ENCODE peak calls at places on chromosomes 13 and 19, in six cellular contexts. E is K562, C is GM12878, M is NB4, G is endothelial cell of umbilical vein, I is HepG2. Q is an unnamed sample.

GRCh38 chr13:93296584-93296983 is 70.0 kb downstream of the GPC6 start:
- DNase-seq in E (no peak), C (no peak), M (no peak), G (no peak), I (no peak), Q (no peak)

GRCh38 chr13:42574435-42575311 is 721 bp downstream of the TNFSF11 start:
- DNase-seq in E (no peak), C (no peak), M (no peak), G (no peak), I (no peak), Q (no peak)

GRCh38 chr19:35117017-35117570 is 1.5 kb downstream of the FXYD3 start:
- DNase-seq in E (no peak), C (no peak), M (no peak), G (no peak), I (no peak), Q (no peak)

GRCh38 chr19:42412661-42413076 is 14.5 kb downstream of the LIPE start:
- DNase-seq in E (no peak), C (no peak), M (no peak), G (no peak), I (no peak), Q (no peak)

GRCh38 chr13:97535619-97536018 is 101.7 kb downstream of the RAP2A start:
- DNase-seq in E (no peak), C (no peak), M (no peak), G (no peak), I (no peak), Q (no peak)

GRCh38 chr13:31870511-31870910 is 131.2 kb downstream of the RXFP2 start:
- DNase-seq in E (no peak), C (no peak), M (no peak), G (no peak), I (no peak), Q (no peak)

GRCh38 chr19:7199613-7200533 is 94.3 kb downstream of the INSR start:
- DNase-seq in E (no peak), C (no peak), M (peak; percentile 45), G (no peak), I (peak; percentile 91), Q (peak; percentile 62)

GRCh38 chr13:91291078-91291477 is 56.4 kb upstream of the MIR17HG start:
- DNase-seq in E (no peak), C (no peak), M (no peak), G (no peak), I (no peak), Q (no peak)

GRCh38 chr19:37692956-37693660 is 26.5 kb downstream of the ZNF607 start:
- DNase-seq in E (peak; percentile 11), C (no peak), M (peak; percentile 7), G (no peak), I (peak; percentile 7), Q (no peak)

GRCh38 chr19:30675086-30675485 is 302.9 kb downstream of the ZNF536 start:
- DNase-seq in E (no peak), C (no peak), M (no peak), G (no peak), I (peak; percentile 6), Q (no peak)

GRCh38 chr19:5083547-5083965 is 114.6 kb downstream of the KDM4B start:
- DNase-seq in E (no peak), C (no peak), M (no peak), G (no peak), I (no peak), Q (no peak)

GRCh38 chr19:34189199-34189916 is 17.1 kb downstream of the LSM14A start:
- DNase-seq in E (no peak), C (no peak), M (no peak), G (no peak), I (no peak), Q (no peak)

GRCh38 chr13:71240906-71241305 is 626.1 kb downstream of the DACH1 start:
- DNase-seq in E (no peak), C (no peak), M (peak; percentile 14), G (peak; percentile 68), I (no peak), Q (no peak)

GRCh38 chr19:17719730-17720486 is 628 bp downstream of the MAP1S start:
- DNase-seq in E (no peak), C (no peak), M (peak; percentile 37), G (no peak), I (no peak), Q (no peak)

GRCh38 chr19:33799507-33799906 is 2.8 kb downstream of the KCTD15 start:
- DNase-seq in E (no peak), C (no peak), M (no peak), G (no peak), I (no peak), Q (no peak)

GRCh38 chr19:1104452-1105216 is 840 bp downstream of the GPX4 start:
- DNase-seq in E (peak; percentile 86), C (no peak), M (peak; percentile 76), G (peak; percentile 60), I (peak; percentile 72), Q (peak; percentile 70)

GRCh38 chr19:16382775-16383543 is 58.3 kb downstream of the KLF2 start:
- DNase-seq in E (peak; percentile 79), C (no peak), M (peak; percentile 81), G (peak; percentile 86), I (peak; percentile 36), Q (peak; percentile 75)

GRCh38 chr19:3324405-3324856 is 42.0 kb upstream of the NFIC start:
- DNase-seq in E (peak; percentile 79), C (no peak), M (peak; percentile 60), G (peak; percentile 30), I (peak; percentile 52), Q (peak; percentile 57)

GRCh38 chr19:6743714-6744380 is 4.4 kb downstream of the TRIP10 start:
- DNase-seq in E (no peak), C (no peak), M (no peak), G (no peak), I (no peak), Q (no peak)

GRCh38 chr19:35332817-35333216 is 3.8 kb downstream of the CD22 start:
- DNase-seq in E (no peak), C (no peak), M (no peak), G (no peak), I (no peak), Q (no peak)

DNA sequence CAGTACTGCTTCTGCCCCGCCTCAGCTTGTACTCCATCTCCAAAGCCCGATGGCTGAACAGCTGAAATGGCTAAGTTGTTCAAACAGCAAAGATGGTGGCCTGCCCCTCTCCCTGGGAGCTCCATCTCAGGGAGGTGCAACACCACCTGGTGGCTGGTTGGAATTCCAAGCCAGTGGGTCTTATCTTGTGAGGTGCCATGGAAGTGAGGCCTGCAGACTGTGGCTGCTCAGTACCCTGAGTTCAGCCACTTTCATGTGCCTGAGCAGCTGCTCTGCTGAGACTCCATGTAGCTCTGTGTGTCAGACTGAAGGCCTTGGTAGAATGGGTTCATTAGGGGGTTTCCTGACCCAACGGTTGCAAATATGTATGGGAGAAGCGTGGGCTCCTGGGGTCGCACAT is 67.3 kb upstream of the SPRY2 start:
- DNase-seq in E (peak; percentile 6), C (no peak), M (peak; percentile 11), G (no peak), I (no peak), Q (peak; percentile 3)
- TF ChIP-seq MYC in E (no peak), C (no peak), M (no peak), G (no peak), I (no peak), Q (no peak)

GRCh38 chr19:40806385-40807146 is 7.6 kb downstream of the EGLN2 start:
- DNase-seq in E (peak; percentile 87), C (no peak), M (peak; percentile 44), G (peak; percentile 99), I (peak; percentile 66), Q (peak; percentile 90)
- TF ChIP-seq MYC in E (no peak), C (no peak), M (no peak), G (no peak), I (no peak), Q (peak; percentile 72)

GRCh38 chr13:30125422-30126073 is 181.8 kb downstream of the KATNAL1 start:
- DNase-seq in E (no peak), C (no peak), M (no peak), G (no peak), I (peak; percentile 43), Q (peak; percentile 82)
- TF ChIP-seq MYC in E (no peak), C (no peak), M (no peak), G (no peak), I (no peak), Q (no peak)

GRCh38 chr13:30739646-30740642 is 4.6 kb downstream of the ALOX5AP start:
- DNase-seq in E (no peak), C (peak; percentile 76), M (peak; percentile 85), G (peak; percentile 64), I (no peak), Q (peak; percentile 12)
- TF ChIP-seq MYC in E (no peak), C (no peak), M (no peak), G (no peak), I (no peak), Q (no peak)

GRCh38 chr13:111156421-111156820 is 41.3 kb downstream of the ARHGEF7 start:
- DNase-seq in E (no peak), C (no peak), M (no peak), G (no peak), I (no peak), Q (no peak)

GRCh38 chr13:111153279-111153976 is 38.3 kb downstream of the ARHGEF7 start:
- DNase-seq in E (peak; percentile 90), C (no peak), M (peak; percentile 96), G (peak; percentile 96), I (peak; percentile 88), Q (peak; percentile 75)

GRCh38 chr13:111152836-111153235 is 37.7 kb downstream of the ARHGEF7 start:
- DNase-seq in E (no peak), C (no peak), M (peak; percentile 26), G (no peak), I (peak; percentile 61), Q (no peak)

GRCh38 chr13:111158136-111158805 is 43.2 kb downstream of the ARHGEF7 start:
- DNase-seq in E (no peak), C (no peak), M (no peak), G (no peak), I (no peak), Q (no peak)

DNA sequence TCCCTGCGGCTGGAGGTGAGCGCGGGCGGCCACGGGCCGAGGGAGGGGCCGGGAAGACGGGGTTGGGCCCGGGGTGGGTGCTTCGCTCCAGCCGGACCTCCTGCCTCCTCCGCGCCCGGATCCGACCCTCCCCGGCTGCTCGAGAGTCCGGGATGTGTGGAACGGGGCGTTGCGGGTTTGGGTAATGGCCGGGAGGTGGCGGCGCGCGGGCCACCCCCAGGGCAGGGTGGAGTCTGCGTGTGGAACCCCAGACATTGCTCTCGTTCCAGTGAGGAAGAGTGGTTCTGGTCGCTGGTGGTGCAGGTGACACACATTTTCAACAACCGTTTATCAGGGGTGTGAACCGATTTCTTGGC is 38.8 kb downstream of the ARHGEF7 start:
- DNase-seq in E (peak; percentile 45), C (no peak), M (no peak), G (no peak), I (peak; percentile 38), Q (peak; percentile 14)
- TF ChIP-seq MYC in E (no peak), C (no peak), M (peak; percentile 32), G (no peak), I (no peak), Q (no peak)